ENCODE peak calls at places on chromosomes 1 and 21, in nine cellular contexts. One of them, this sample, is unnamed.

GRCh38 chr1:59427155-59427554 is 130.3 kb downstream of the FGGY start:
- DNase-seq in left ventricle myocardium superior: no peak
- DNase-seq in AG08396: peak
- DNase-seq in right atrium auricular region: no peak
- DNase-seq in small intestine: no peak
- DNase-seq in T-helper 2 cell: no peak
- DNase-seq in heart left ventricle: no peak
- DNase-seq in GDM1: no peak
- DNase-seq in CD8-positive, alpha-beta memory T cell: no peak
- DNase-seq in this sample: no peak

GRCh38 chr1:202154766-202155477 is 5.5 kb downstream of the PTPN7 start:
- DNase-seq in left ventricle myocardium superior: no peak
- DNase-seq in AG08396: peak
- DNase-seq in right atrium auricular region: no peak
- DNase-seq in small intestine: peak
- DNase-seq in T-helper 2 cell: no peak
- DNase-seq in heart left ventricle: no peak
- DNase-seq in GDM1: peak
- DNase-seq in CD8-positive, alpha-beta memory T cell: peak
- DNase-seq in this sample: peak

GRCh38 chr1:56566994-56567393 is 12.4 kb downstream of the PLPP3 start:
- DNase-seq in left ventricle myocardium superior: no peak
- DNase-seq in AG08396: no peak
- DNase-seq in right atrium auricular region: no peak
- DNase-seq in small intestine: no peak
- DNase-seq in T-helper 2 cell: no peak
- DNase-seq in heart left ventricle: no peak
- DNase-seq in GDM1: no peak
- DNase-seq in CD8-positive, alpha-beta memory T cell: no peak
- DNase-seq in this sample: no peak

GRCh38 chr1:226584164-226584563 is 35.6 kb downstream of the STUM start:
- DNase-seq in left ventricle myocardium superior: no peak
- DNase-seq in AG08396: no peak
- DNase-seq in right atrium auricular region: no peak
- DNase-seq in small intestine: peak
- DNase-seq in T-helper 2 cell: no peak
- DNase-seq in heart left ventricle: no peak
- DNase-seq in GDM1: no peak
- DNase-seq in CD8-positive, alpha-beta memory T cell: no peak
- DNase-seq in this sample: no peak

GRCh38 chr1:65277605-65278343 is 31.6 kb upstream of the DNAJC6 start:
- DNase-seq in left ventricle myocardium superior: no peak
- DNase-seq in AG08396: no peak
- DNase-seq in right atrium auricular region: no peak
- DNase-seq in small intestine: no peak
- DNase-seq in T-helper 2 cell: no peak
- DNase-seq in heart left ventricle: no peak
- DNase-seq in GDM1: no peak
- DNase-seq in CD8-positive, alpha-beta memory T cell: no peak
- DNase-seq in this sample: no peak

GRCh38 chr1:61120998-61121397 is 38.6 kb downstream of the NFIA start:
- DNase-seq in left ventricle myocardium superior: no peak
- DNase-seq in AG08396: no peak
- DNase-seq in right atrium auricular region: no peak
- DNase-seq in small intestine: peak
- DNase-seq in T-helper 2 cell: no peak
- DNase-seq in heart left ventricle: no peak
- DNase-seq in GDM1: no peak
- DNase-seq in CD8-positive, alpha-beta memory T cell: no peak
- DNase-seq in this sample: no peak

GRCh38 chr21:38965910-38966504 is 160.3 kb downstream of the ETS2 start:
- DNase-seq in left ventricle myocardium superior: no peak
- DNase-seq in AG08396: peak
- DNase-seq in right atrium auricular region: no peak
- DNase-seq in small intestine: peak
- DNase-seq in T-helper 2 cell: no peak
- DNase-seq in heart left ventricle: no peak
- DNase-seq in GDM1: no peak
- DNase-seq in CD8-positive, alpha-beta memory T cell: no peak
- DNase-seq in this sample: no peak

GRCh38 chr21:44463716-44464115 is 8.4 kb downstream of the LRRC3 start:
- DNase-seq in left ventricle myocardium superior: peak
- DNase-seq in AG08396: no peak
- DNase-seq in right atrium auricular region: no peak
- DNase-seq in small intestine: no peak
- DNase-seq in T-helper 2 cell: no peak
- DNase-seq in heart left ventricle: peak
- DNase-seq in GDM1: no peak
- DNase-seq in CD8-positive, alpha-beta memory T cell: no peak
- DNase-seq in this sample: no peak

GRCh38 chr1:172254521-172255222 is 165.8 kb upstream of the C1orf105 start:
- DNase-seq in left ventricle myocardium superior: no peak
- DNase-seq in AG08396: peak
- DNase-seq in right atrium auricular region: no peak
- DNase-seq in small intestine: no peak
- DNase-seq in T-helper 2 cell: no peak
- DNase-seq in heart left ventricle: no peak
- DNase-seq in GDM1: no peak
- DNase-seq in CD8-positive, alpha-beta memory T cell: no peak
- DNase-seq in this sample: no peak

GRCh38 chr1:171819946-171820345 is 21.4 kb upstream of the DNM3 start:
- DNase-seq in left ventricle myocardium superior: no peak
- DNase-seq in AG08396: no peak
- DNase-seq in right atrium auricular region: no peak
- DNase-seq in small intestine: no peak
- DNase-seq in T-helper 2 cell: no peak
- DNase-seq in heart left ventricle: no peak
- DNase-seq in GDM1: no peak
- DNase-seq in CD8-positive, alpha-beta memory T cell: no peak
- DNase-seq in this sample: no peak

GRCh38 chr21:34904526-34905298 is 144.4 kb downstream of the RUNX1 start:
- DNase-seq in left ventricle myocardium superior: no peak
- DNase-seq in AG08396: no peak
- DNase-seq in right atrium auricular region: no peak
- DNase-seq in small intestine: no peak
- DNase-seq in T-helper 2 cell: no peak
- DNase-seq in heart left ventricle: no peak
- DNase-seq in GDM1: no peak
- DNase-seq in CD8-positive, alpha-beta memory T cell: no peak
- DNase-seq in this sample: no peak

GRCh38 chr1:34984435-34985062 is 598 bp downstream of the TMEM35B start:
- DNase-seq in left ventricle myocardium superior: peak
- DNase-seq in AG08396: peak
- DNase-seq in right atrium auricular region: peak
- DNase-seq in small intestine: peak
- DNase-seq in T-helper 2 cell: no peak
- DNase-seq in heart left ventricle: no peak
- DNase-seq in GDM1: peak
- DNase-seq in CD8-positive, alpha-beta memory T cell: no peak
- DNase-seq in this sample: no peak

GRCh38 chr1:229024528-229025119 is 246.3 kb upstream of the RAB4A start:
- DNase-seq in left ventricle myocardium superior: peak
- DNase-seq in AG08396: peak
- DNase-seq in right atrium auricular region: peak
- DNase-seq in small intestine: peak
- DNase-seq in T-helper 2 cell: no peak
- DNase-seq in heart left ventricle: no peak
- DNase-seq in GDM1: peak
- DNase-seq in CD8-positive, alpha-beta memory T cell: no peak
- DNase-seq in this sample: no peak

GRCh38 chr1:199836430-199836829 is 191.1 kb upstream of the NR5A2 start:
- DNase-seq in left ventricle myocardium superior: no peak
- DNase-seq in AG08396: no peak
- DNase-seq in right atrium auricular region: no peak
- DNase-seq in small intestine: no peak
- DNase-seq in T-helper 2 cell: no peak
- DNase-seq in heart left ventricle: no peak
- DNase-seq in GDM1: no peak
- DNase-seq in CD8-positive, alpha-beta memory T cell: no peak
- DNase-seq in this sample: no peak

GRCh38 chr21:42040411-42041180 is 30.4 kb upstream of the ZBTB21 start:
- DNase-seq in left ventricle myocardium superior: peak
- DNase-seq in AG08396: peak
- DNase-seq in right atrium auricular region: no peak
- DNase-seq in small intestine: no peak
- DNase-seq in T-helper 2 cell: no peak
- DNase-seq in heart left ventricle: no peak
- DNase-seq in GDM1: no peak
- DNase-seq in CD8-positive, alpha-beta memory T cell: no peak
- DNase-seq in this sample: no peak

GRCh38 chr1:206886831-206887230 is 10.4 kb upstream of the IL24 start:
- DNase-seq in left ventricle myocardium superior: no peak
- DNase-seq in AG08396: no peak
- DNase-seq in right atrium auricular region: no peak
- DNase-seq in small intestine: no peak
- DNase-seq in T-helper 2 cell: no peak
- DNase-seq in heart left ventricle: no peak
- DNase-seq in GDM1: no peak
- DNase-seq in CD8-positive, alpha-beta memory T cell: no peak
- DNase-seq in this sample: no peak

GRCh38 chr1:21511579-21512522 is 2.6 kb downstream of the ALPL start:
- DNase-seq in left ventricle myocardium superior: peak
- DNase-seq in AG08396: peak
- DNase-seq in right atrium auricular region: peak
- DNase-seq in small intestine: no peak
- DNase-seq in T-helper 2 cell: no peak
- DNase-seq in heart left ventricle: no peak
- DNase-seq in GDM1: no peak
- DNase-seq in CD8-positive, alpha-beta memory T cell: no peak
- DNase-seq in this sample: no peak

GRCh38 chr1:181185461-181185860 is 97.0 kb downstream of the IER5 start:
- DNase-seq in left ventricle myocardium superior: no peak
- DNase-seq in AG08396: no peak
- DNase-seq in right atrium auricular region: peak
- DNase-seq in small intestine: no peak
- DNase-seq in T-helper 2 cell: no peak
- DNase-seq in heart left ventricle: no peak
- DNase-seq in GDM1: no peak
- DNase-seq in CD8-positive, alpha-beta memory T cell: no peak
- DNase-seq in this sample: no peak

GRCh38 chr1:62312698-62313097 is 6.5 kb downstream of the KANK4 start:
- DNase-seq in left ventricle myocardium superior: no peak
- DNase-seq in AG08396: no peak
- DNase-seq in right atrium auricular region: no peak
- DNase-seq in small intestine: no peak
- DNase-seq in T-helper 2 cell: no peak
- DNase-seq in heart left ventricle: no peak
- DNase-seq in GDM1: no peak
- DNase-seq in CD8-positive, alpha-beta memory T cell: no peak
- DNase-seq in this sample: no peak

GRCh38 chr1:174158767-174159252 is 510 bp upstream of the RABGAP1L start:
- DNase-seq in left ventricle myocardium superior: no peak
- DNase-seq in AG08396: no peak
- DNase-seq in right atrium auricular region: no peak
- DNase-seq in small intestine: no peak
- DNase-seq in T-helper 2 cell: no peak
- DNase-seq in heart left ventricle: no peak
- DNase-seq in GDM1: no peak
- DNase-seq in CD8-positive, alpha-beta memory T cell: no peak
- DNase-seq in this sample: no peak

GRCh38 chr1:99264201-99265021 is at the start of gene PLPPR4:
- DNase-seq in left ventricle myocardium superior: peak
- DNase-seq in AG08396: peak
- DNase-seq in right atrium auricular region: peak
- DNase-seq in small intestine: no peak
- DNase-seq in T-helper 2 cell: no peak
- DNase-seq in heart left ventricle: peak
- DNase-seq in GDM1: no peak
- DNase-seq in CD8-positive, alpha-beta memory T cell: no peak
- DNase-seq in this sample: no peak

GRCh38 chr1:22408180-22408579 is 43.5 kb upstream of the ZBTB40 start:
- DNase-seq in left ventricle myocardium superior: no peak
- DNase-seq in AG08396: no peak
- DNase-seq in right atrium auricular region: no peak
- DNase-seq in small intestine: no peak
- DNase-seq in T-helper 2 cell: no peak
- DNase-seq in heart left ventricle: no peak
- DNase-seq in GDM1: no peak
- DNase-seq in CD8-positive, alpha-beta memory T cell: no peak
- DNase-seq in this sample: no peak

GRCh38 chr1:248858096-248858890 is 592 bp downstream of the ZNF692 start:
- DNase-seq in left ventricle myocardium superior: peak
- DNase-seq in AG08396: peak
- DNase-seq in right atrium auricular region: peak
- DNase-seq in small intestine: peak
- DNase-seq in T-helper 2 cell: no peak
- DNase-seq in heart left ventricle: peak
- DNase-seq in GDM1: peak
- DNase-seq in CD8-positive, alpha-beta memory T cell: no peak
- DNase-seq in this sample: peak

GRCh38 chr1:38962113-38962512 is 20.5 kb upstream of the RHBDL2 start:
- DNase-seq in left ventricle myocardium superior: no peak
- DNase-seq in AG08396: no peak
- DNase-seq in right atrium auricular region: no peak
- DNase-seq in small intestine: no peak
- DNase-seq in T-helper 2 cell: no peak
- DNase-seq in heart left ventricle: no peak
- DNase-seq in GDM1: no peak
- DNase-seq in CD8-positive, alpha-beta memory T cell: no peak
- DNase-seq in this sample: no peak

This sample was measured in activated CD4-positive, alpha-beta memory T cell treated with anti-CD3 and anti-CD28 coated beads, Interleukin-2, amount 10 ng/mL, durations not matched to agents 7 days and 5 days.